ENCODE peak calls at places on chromosomes 2 and 18, in eight cellular contexts. One of them, this sample, is unnamed.

GRCh38 chr2:16055848-16056580 is 115.7 kb downstream of the MYCN start:
- DNase-seq in foreskin melanocyte: no peak
- DNase-seq in spleen: no peak
- DNase-seq in non-pigmented ciliary epithelial cell: no peak
- DNase-seq in T1000: no peak
- DNase-seq in brain microvascular endothelial cell: no peak
- DNase-seq in neural progenitor cell: no peak
- DNase-seq in uterus: no peak
- DNase-seq in this sample: no peak

GRCh38 chr2:212979799-212980198 is 171.6 kb downstream of the IKZF2 start:
- DNase-seq in brain microvascular endothelial cell: no peak
- DNase-seq in foreskin melanocyte: no peak
- DNase-seq in non-pigmented ciliary epithelial cell: no peak
- DNase-seq in spleen: no peak
- DNase-seq in T1000: no peak
- DNase-seq in neural progenitor cell: no peak
- DNase-seq in uterus: no peak
- DNase-seq in this sample: no peak

GRCh38 chr2:190986221-190986953 is 27.6 kb downstream of the STAT1 start:
- DNase-seq in uterus: no peak
- DNase-seq in spleen: no peak
- DNase-seq in foreskin melanocyte: no peak
- DNase-seq in neural progenitor cell: no peak
- DNase-seq in T1000: no peak
- DNase-seq in brain microvascular endothelial cell: no peak
- DNase-seq in non-pigmented ciliary epithelial cell: no peak
- DNase-seq in this sample: no peak

GRCh38 chr2:84830095-84830494 is 50.8 kb downstream of the TRABD2A start:
- DNase-seq in non-pigmented ciliary epithelial cell: no peak
- DNase-seq in neural progenitor cell: no peak
- DNase-seq in brain microvascular endothelial cell: no peak
- DNase-seq in foreskin melanocyte: no peak
- DNase-seq in uterus: no peak
- DNase-seq in T1000: no peak
- DNase-seq in spleen: peak
- DNase-seq in this sample: peak

GRCh38 chr2:225100269-225100668 is 58.0 kb upstream of the DOCK10 start:
- DNase-seq in spleen: no peak
- DNase-seq in brain microvascular endothelial cell: peak
- DNase-seq in neural progenitor cell: no peak
- DNase-seq in T1000: no peak
- DNase-seq in foreskin melanocyte: no peak
- DNase-seq in non-pigmented ciliary epithelial cell: no peak
- DNase-seq in uterus: no peak
- DNase-seq in this sample: no peak

GRCh38 chr18:75124551-75124950 is 84.4 kb downstream of the PTGR3 start:
- DNase-seq in neural progenitor cell: no peak
- DNase-seq in uterus: no peak
- DNase-seq in brain microvascular endothelial cell: no peak
- DNase-seq in spleen: peak
- DNase-seq in foreskin melanocyte: no peak
- DNase-seq in non-pigmented ciliary epithelial cell: no peak
- DNase-seq in T1000: no peak
- DNase-seq in this sample: no peak

GRCh38 chr2:236584521-236585384 is 15.1 kb downstream of the ACKR3 start:
- DNase-seq in uterus: no peak
- DNase-seq in foreskin melanocyte: no peak
- DNase-seq in T1000: no peak
- DNase-seq in spleen: no peak
- DNase-seq in brain microvascular endothelial cell: no peak
- DNase-seq in neural progenitor cell: no peak
- DNase-seq in non-pigmented ciliary epithelial cell: no peak
- DNase-seq in this sample: no peak

GRCh38 chr18:63157293-63158011 is 162.1 kb downstream of the BCL2 start:
- DNase-seq in T1000: no peak
- DNase-seq in uterus: no peak
- DNase-seq in brain microvascular endothelial cell: no peak
- DNase-seq in neural progenitor cell: no peak
- DNase-seq in foreskin melanocyte: no peak
- DNase-seq in spleen: no peak
- DNase-seq in non-pigmented ciliary epithelial cell: no peak
- DNase-seq in this sample: no peak

GRCh38 chr2:178923546-178923945 is 116.3 kb upstream of the TTN start:
- DNase-seq in foreskin melanocyte: no peak
- DNase-seq in brain microvascular endothelial cell: no peak
- DNase-seq in spleen: no peak
- DNase-seq in non-pigmented ciliary epithelial cell: no peak
- DNase-seq in neural progenitor cell: peak
- DNase-seq in T1000: no peak
- DNase-seq in uterus: no peak
- DNase-seq in this sample: no peak

GRCh38 chr18:30639361-30639760 is 403.2 kb downstream of the DSC3 start:
- DNase-seq in non-pigmented ciliary epithelial cell: no peak
- DNase-seq in foreskin melanocyte: peak
- DNase-seq in uterus: no peak
- DNase-seq in brain microvascular endothelial cell: no peak
- DNase-seq in T1000: no peak
- DNase-seq in spleen: no peak
- DNase-seq in neural progenitor cell: no peak
- DNase-seq in this sample: no peak

GRCh38 chr2:89763254-89763580 is 1071.7 kb downstream of the RPIA start:
- DNase-seq in neural progenitor cell: no peak
- DNase-seq in uterus: peak
- DNase-seq in foreskin melanocyte: no peak
- DNase-seq in brain microvascular endothelial cell: no peak
- DNase-seq in T1000: no peak
- DNase-seq in spleen: peak
- DNase-seq in non-pigmented ciliary epithelial cell: no peak
- DNase-seq in this sample: no peak

GRCh38 chr2:16475581-16475980 is 190.1 kb downstream of the CYRIA start:
- DNase-seq in neural progenitor cell: no peak
- DNase-seq in T1000: no peak
- DNase-seq in uterus: no peak
- DNase-seq in non-pigmented ciliary epithelial cell: no peak
- DNase-seq in brain microvascular endothelial cell: no peak
- DNase-seq in foreskin melanocyte: no peak
- DNase-seq in spleen: no peak
- DNase-seq in this sample: peak

GRCh38 chr2:169693344-169693743 is 861 bp downstream of the CFAP210 start:
- DNase-seq in T1000: no peak
- DNase-seq in foreskin melanocyte: no peak
- DNase-seq in brain microvascular endothelial cell: no peak
- DNase-seq in uterus: no peak
- DNase-seq in non-pigmented ciliary epithelial cell: no peak
- DNase-seq in neural progenitor cell: no peak
- DNase-seq in spleen: no peak
- DNase-seq in this sample: no peak

GRCh38 chr2:6941299-6942046 is 24.3 kb downstream of the RNF144A start:
- DNase-seq in foreskin melanocyte: no peak
- DNase-seq in neural progenitor cell: no peak
- DNase-seq in non-pigmented ciliary epithelial cell: no peak
- DNase-seq in uterus: no peak
- DNase-seq in brain microvascular endothelial cell: no peak
- DNase-seq in spleen: no peak
- DNase-seq in T1000: no peak
- DNase-seq in this sample: no peak

GRCh38 chr2:86396304-86396785 is 44.8 kb upstream of the KDM3A start:
- DNase-seq in uterus: no peak
- DNase-seq in foreskin melanocyte: no peak
- DNase-seq in neural progenitor cell: peak
- DNase-seq in T1000: no peak
- DNase-seq in spleen: no peak
- DNase-seq in non-pigmented ciliary epithelial cell: no peak
- DNase-seq in brain microvascular endothelial cell: peak
- DNase-seq in this sample: peak

GRCh38 chr2:230472619-230473018 is 56.6 kb downstream of the SP100 start:
- DNase-seq in spleen: no peak
- DNase-seq in T1000: no peak
- DNase-seq in uterus: no peak
- DNase-seq in foreskin melanocyte: no peak
- DNase-seq in non-pigmented ciliary epithelial cell: peak
- DNase-seq in neural progenitor cell: no peak
- DNase-seq in brain microvascular endothelial cell: peak
- DNase-seq in this sample: peak

GRCh38 chr2:151071382-151071781 is 190.3 kb downstream of the RBM43 start:
- DNase-seq in foreskin melanocyte: no peak
- DNase-seq in neural progenitor cell: peak
- DNase-seq in non-pigmented ciliary epithelial cell: no peak
- DNase-seq in brain microvascular endothelial cell: peak
- DNase-seq in spleen: no peak
- DNase-seq in uterus: no peak
- DNase-seq in T1000: no peak
- DNase-seq in this sample: peak

GRCh38 chr18:31248783-31249521 is 69.0 kb upstream of the DSG1 start:
- DNase-seq in neural progenitor cell: no peak
- DNase-seq in spleen: no peak
- DNase-seq in brain microvascular endothelial cell: peak
- DNase-seq in uterus: no peak
- DNase-seq in T1000: no peak
- DNase-seq in non-pigmented ciliary epithelial cell: peak
- DNase-seq in foreskin melanocyte: no peak
- DNase-seq in this sample: peak

GRCh38 chr2:129880309-129880708 is 99.2 kb upstream of the RAB6C start:
- DNase-seq in T1000: no peak
- DNase-seq in foreskin melanocyte: no peak
- DNase-seq in non-pigmented ciliary epithelial cell: no peak
- DNase-seq in brain microvascular endothelial cell: no peak
- DNase-seq in uterus: no peak
- DNase-seq in spleen: no peak
- DNase-seq in neural progenitor cell: no peak
- DNase-seq in this sample: no peak

GRCh38 chr2:20638014-20638413 is 12.9 kb downstream of the HS1BP3 start:
- DNase-seq in foreskin melanocyte: no peak
- DNase-seq in neural progenitor cell: no peak
- DNase-seq in T1000: no peak
- DNase-seq in uterus: no peak
- DNase-seq in spleen: no peak
- DNase-seq in brain microvascular endothelial cell: no peak
- DNase-seq in non-pigmented ciliary epithelial cell: no peak
- DNase-seq in this sample: no peak

GRCh38 chr18:68114989-68115388 is 598.5 kb upstream of the DSEL start:
- DNase-seq in uterus: no peak
- DNase-seq in foreskin melanocyte: no peak
- DNase-seq in T1000: no peak
- DNase-seq in non-pigmented ciliary epithelial cell: no peak
- DNase-seq in brain microvascular endothelial cell: no peak
- DNase-seq in neural progenitor cell: no peak
- DNase-seq in spleen: no peak
- DNase-seq in this sample: no peak

GRCh38 chr2:234818937-234819336 is 132.9 kb upstream of the SH3BP4 start:
- DNase-seq in spleen: no peak
- DNase-seq in uterus: no peak
- DNase-seq in non-pigmented ciliary epithelial cell: no peak
- DNase-seq in brain microvascular endothelial cell: no peak
- DNase-seq in neural progenitor cell: no peak
- DNase-seq in T1000: no peak
- DNase-seq in foreskin melanocyte: no peak
- DNase-seq in this sample: no peak

GRCh38 chr18:37199741-37200140 is 365.9 kb downstream of the CELF4 start:
- DNase-seq in spleen: no peak
- DNase-seq in non-pigmented ciliary epithelial cell: no peak
- DNase-seq in brain microvascular endothelial cell: no peak
- DNase-seq in uterus: no peak
- DNase-seq in T1000: no peak
- DNase-seq in foreskin melanocyte: no peak
- DNase-seq in neural progenitor cell: no peak
- DNase-seq in this sample: no peak

GRCh38 chr2:231696004-231696367 is 12.3 kb upstream of the PTMA start:
- DNase-seq in T1000: no peak
- DNase-seq in uterus: peak
- DNase-seq in non-pigmented ciliary epithelial cell: no peak
- DNase-seq in spleen: no peak
- DNase-seq in brain microvascular endothelial cell: no peak
- DNase-seq in neural progenitor cell: peak
- DNase-seq in foreskin melanocyte: no peak
- DNase-seq in this sample: no peak

GRCh38 chr2:158926478-158926948 is 41.9 kb upstream of the TANC1 start:
- DNase-seq in non-pigmented ciliary epithelial cell: peak
- DNase-seq in neural progenitor cell: no peak
- DNase-seq in uterus: no peak
- DNase-seq in spleen: no peak
- DNase-seq in T1000: no peak
- DNase-seq in foreskin melanocyte: no peak
- DNase-seq in brain microvascular endothelial cell: peak
- DNase-seq in this sample: peak

GRCh38 chr2:100106460-100106859 is 35.9 kb downstream of the AFF3 start:
- DNase-seq in non-pigmented ciliary epithelial cell: no peak
- DNase-seq in spleen: no peak
- DNase-seq in neural progenitor cell: peak
- DNase-seq in brain microvascular endothelial cell: no peak
- DNase-seq in uterus: peak
- DNase-seq in T1000: no peak
- DNase-seq in foreskin melanocyte: no peak
- DNase-seq in this sample: no peak

GRCh38 chr2:70959851-70960832 is 18.3 kb upstream of the ANKRD53 start:
- DNase-seq in foreskin melanocyte: no peak
- DNase-seq in non-pigmented ciliary epithelial cell: no peak
- DNase-seq in spleen: peak
- DNase-seq in T1000: no peak
- DNase-seq in brain microvascular endothelial cell: no peak
- DNase-seq in neural progenitor cell: peak
- DNase-seq in uterus: no peak
- DNase-seq in this sample: no peak

GRCh38 chr2:237923507-237924163 is 43.2 kb upstream of the UBE2F start:
- DNase-seq in foreskin melanocyte: peak
- DNase-seq in non-pigmented ciliary epithelial cell: no peak
- DNase-seq in neural progenitor cell: peak
- DNase-seq in brain microvascular endothelial cell: peak
- DNase-seq in spleen: peak
- DNase-seq in uterus: peak
- DNase-seq in T1000: peak
- DNase-seq in this sample: peak

GRCh38 chr2:104658149-104658839 is 195.6 kb upstream of the POU3F3 start:
- DNase-seq in neural progenitor cell: peak
- DNase-seq in T1000: no peak
- DNase-seq in foreskin melanocyte: peak
- DNase-seq in spleen: peak
- DNase-seq in non-pigmented ciliary epithelial cell: no peak
- DNase-seq in uterus: no peak
- DNase-seq in brain microvascular endothelial cell: no peak
- DNase-seq in this sample: peak

GRCh38 chr2:33655626-33656025 is 56.5 kb upstream of the FAM98A start:
- DNase-seq in neural progenitor cell: no peak
- DNase-seq in foreskin melanocyte: no peak
- DNase-seq in spleen: no peak
- DNase-seq in non-pigmented ciliary epithelial cell: no peak
- DNase-seq in brain microvascular endothelial cell: no peak
- DNase-seq in uterus: no peak
- DNase-seq in T1000: no peak
- DNase-seq in this sample: no peak

GRCh38 chr2:151042938-151043337 is 218.7 kb downstream of the RBM43 start:
- DNase-seq in foreskin melanocyte: no peak
- DNase-seq in non-pigmented ciliary epithelial cell: no peak
- DNase-seq in spleen: no peak
- DNase-seq in uterus: no peak
- DNase-seq in neural progenitor cell: no peak
- DNase-seq in T1000: no peak
- DNase-seq in brain microvascular endothelial cell: no peak
- DNase-seq in this sample: peak

GRCh38 chr2:205086689-205087088 is 541.4 kb downstream of the PARD3B start:
- DNase-seq in neural progenitor cell: no peak
- DNase-seq in T1000: no peak
- DNase-seq in spleen: no peak
- DNase-seq in non-pigmented ciliary epithelial cell: no peak
- DNase-seq in uterus: no peak
- DNase-seq in brain microvascular endothelial cell: no peak
- DNase-seq in foreskin melanocyte: no peak
- DNase-seq in this sample: no peak

GRCh38 chr2:88170472-88170892 is 336 bp downstream of the THNSL2 start:
- DNase-seq in T1000: no peak
- DNase-seq in neural progenitor cell: no peak
- DNase-seq in foreskin melanocyte: peak
- DNase-seq in brain microvascular endothelial cell: peak
- DNase-seq in spleen: peak
- DNase-seq in uterus: no peak
- DNase-seq in non-pigmented ciliary epithelial cell: no peak
- DNase-seq in this sample: peak

GRCh38 chr2:204127238-204127637 is 190.7 kb downstream of the ICOS start:
- DNase-seq in spleen: no peak
- DNase-seq in uterus: no peak
- DNase-seq in T1000: no peak
- DNase-seq in foreskin melanocyte: no peak
- DNase-seq in brain microvascular endothelial cell: no peak
- DNase-seq in neural progenitor cell: no peak
- DNase-seq in non-pigmented ciliary epithelial cell: no peak
- DNase-seq in this sample: peak